ENCODE peak calls at places on chromosomes 3 and 15, in four cellular contexts. One of them, this sample, is unnamed.

GRCh38 chr15:70142322-70143191 is 44.8 kb upstream of the TLE3 start:
- DNase-seq in A549: no peak
- DNase-seq in PC-9: peak; percentile 70
- DNase-seq in pancreas: no peak
- DNase-seq in this sample: no peak

GRCh38 chr3:59436164-59436958 is 386.5 kb upstream of the CFAP20DC start:
- DNase-seq in A549: no peak
- DNase-seq in PC-9: no peak
- DNase-seq in pancreas: peak; percentile 11
- DNase-seq in this sample: no peak

GRCh38 chr3:48898383-48899234 is at the start of gene SLC25A20:
- DNase-seq in A549: peak; percentile 70
- DNase-seq in PC-9: peak; percentile 71
- DNase-seq in pancreas: peak; percentile 93
- DNase-seq in this sample: peak; percentile 66

GRCh38 chr3:108292905-108293328 is 3.4 kb upstream of the HHLA2 start:
- DNase-seq in A549: no peak
- DNase-seq in PC-9: no peak
- DNase-seq in pancreas: no peak
- DNase-seq in this sample: no peak

GRCh38 chr15:61659571-61660190 is 400.6 kb downstream of the VPS13C start:
- DNase-seq in A549: no peak
- DNase-seq in PC-9: no peak
- DNase-seq in pancreas: no peak
- DNase-seq in this sample: no peak

GRCh38 chr3:105402287-105402801 is 35.6 kb downstream of the ALCAM start:
- DNase-seq in A549: peak; percentile 38
- DNase-seq in PC-9: peak; percentile 93
- DNase-seq in pancreas: no peak
- DNase-seq in this sample: no peak

GRCh38 chr15:77985931-77986480 is 91.5 kb downstream of the TBC1D2B start:
- DNase-seq in A549: no peak
- DNase-seq in PC-9: no peak
- DNase-seq in pancreas: no peak
- DNase-seq in this sample: peak; percentile 44

GRCh38 chr3:88280326-88280725 is 130.6 kb downstream of the C3orf38 start:
- DNase-seq in A549: no peak
- DNase-seq in PC-9: no peak
- DNase-seq in pancreas: no peak
- DNase-seq in this sample: no peak

GRCh38 chr3:31170932-31171670 is 276.6 kb upstream of the GADL1 start:
- DNase-seq in A549: no peak
- DNase-seq in PC-9: peak; percentile 46
- DNase-seq in pancreas: no peak
- DNase-seq in this sample: no peak

DNA sequence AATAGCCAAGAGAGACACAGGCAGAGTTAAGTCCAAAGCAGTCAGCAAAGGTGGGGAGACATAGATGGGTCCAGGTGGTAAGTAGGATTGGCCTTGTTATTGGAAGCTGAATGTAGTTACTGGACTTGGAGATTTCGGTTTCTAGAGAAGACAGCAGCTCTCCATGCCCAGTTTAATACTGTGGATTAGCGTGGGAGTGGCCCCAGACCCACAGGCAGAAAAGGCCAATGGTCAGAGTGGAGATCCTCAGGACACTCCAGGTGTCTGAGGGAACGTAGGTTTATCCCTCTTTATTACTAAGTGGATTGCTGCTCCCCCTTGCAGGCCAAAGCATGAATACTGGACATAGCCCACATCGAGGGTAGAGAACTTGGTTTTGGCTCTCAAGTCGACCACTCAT is 225.4 kb upstream of the TPRG1 start:
- DNase-seq in A549: no peak
- DNase-seq in PC-9: no peak
- DNase-seq in pancreas: no peak
- DNase-seq in this sample: no peak
- H3K27ac ChIP-seq in A549: peak overlapping the region; percentile 93
- H3K27ac ChIP-seq in PC-9: no peak overlapping the region
- H3K27ac ChIP-seq in pancreas: no peak overlapping the region
- H3K27ac ChIP-seq in this sample: peak overlapping the region; percentile 99

DNA sequence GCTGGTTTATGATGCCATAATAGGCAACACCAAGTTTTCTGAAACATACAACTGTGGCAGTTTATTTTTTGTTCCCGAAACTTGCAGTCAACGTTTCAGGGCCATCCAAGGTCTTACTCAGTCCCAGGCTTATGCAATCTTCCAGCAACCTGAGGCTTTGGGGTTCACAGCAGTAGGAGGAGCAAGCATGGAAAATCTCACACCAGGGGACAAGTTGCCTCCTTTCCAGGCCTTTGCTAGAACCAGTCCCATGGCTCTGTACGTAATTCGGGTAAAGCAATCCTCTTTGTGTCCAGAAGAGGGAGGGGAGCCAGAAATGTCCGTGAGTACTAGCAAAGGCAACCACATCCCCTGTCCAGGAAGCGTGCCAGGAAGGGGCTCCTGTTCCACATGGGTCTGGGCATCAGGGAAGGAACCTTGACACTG is 4.7 kb upstream of the FAM240A start:
- DNase-seq in A549: no peak
- DNase-seq in PC-9: no peak
- DNase-seq in pancreas: no peak
- DNase-seq in this sample: no peak
- TF ChIP-seq CTCF in A549: no peak
- TF ChIP-seq CTCF in PC-9: no peak
- TF ChIP-seq CTCF in pancreas: no peak
- TF ChIP-seq CTCF in this sample: no peak

DNA sequence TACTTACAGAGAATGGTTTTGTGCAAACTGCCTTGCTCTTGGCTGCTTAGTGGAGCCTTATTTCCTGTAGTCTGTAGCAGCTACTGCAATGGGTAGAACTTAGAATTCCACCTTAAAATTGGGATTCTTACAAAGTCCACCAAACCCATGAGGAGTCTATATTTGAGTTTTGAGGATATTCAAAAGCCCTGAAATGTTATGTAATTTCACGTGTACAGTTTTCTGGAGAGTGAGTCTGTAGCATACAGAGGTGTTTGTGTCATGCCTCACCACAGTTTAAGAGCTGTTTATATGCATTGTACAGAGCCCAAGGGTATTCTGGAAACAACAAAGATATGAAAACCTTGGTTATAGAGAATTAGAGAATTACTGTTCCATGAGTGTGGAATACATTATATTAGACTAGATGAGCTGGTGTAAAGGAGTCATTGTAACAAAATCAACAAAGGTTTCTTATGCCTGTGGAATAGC is 114.4 kb downstream of the MBNL1 start:
- DNase-seq in A549: no peak
- DNase-seq in PC-9: no peak
- DNase-seq in pancreas: no peak
- DNase-seq in this sample: no peak
- H3K4me3 ChIP-seq in A549: peak overlapping the region; percentile 35
- H3K4me3 ChIP-seq in PC-9: no peak overlapping the region
- H3K4me3 ChIP-seq in pancreas: no peak overlapping the region
- H3K4me3 ChIP-seq in this sample: peak overlapping the region; percentile 52

DNA sequence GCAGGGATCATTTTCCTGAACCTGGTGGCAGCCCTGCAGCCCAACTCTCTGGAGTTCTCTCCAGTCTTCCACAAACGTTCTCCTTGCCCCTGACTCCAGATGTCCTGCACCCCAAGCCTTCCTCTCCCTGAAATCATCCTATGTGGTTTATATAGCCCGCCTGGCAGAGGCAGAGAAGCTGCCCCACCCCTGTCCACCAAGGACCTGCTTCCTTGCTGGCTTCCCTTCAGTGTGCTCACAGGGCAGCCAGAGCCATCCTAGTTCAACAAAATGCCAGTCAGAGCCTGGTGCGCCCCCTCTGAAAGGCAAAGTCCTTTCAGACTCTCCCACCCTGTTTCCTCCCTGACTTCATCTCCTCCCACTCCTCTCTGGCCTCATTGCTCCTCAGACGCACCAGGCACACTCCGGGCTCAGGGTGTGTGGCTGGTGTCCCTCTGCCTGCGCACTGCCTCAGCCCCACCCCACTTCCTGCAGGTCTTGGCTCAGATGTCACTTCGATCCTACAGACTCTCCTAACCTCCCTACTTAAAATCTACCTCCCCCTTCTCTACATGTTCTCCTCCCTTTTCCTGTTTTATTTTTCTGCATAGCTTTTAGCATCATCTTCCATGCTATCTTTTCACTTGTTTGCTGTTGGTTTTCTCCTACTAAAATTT is 5.9 kb downstream of the KBTBD13 start:
- DNase-seq in A549: no peak
- DNase-seq in PC-9: no peak
- DNase-seq in pancreas: no peak
- DNase-seq in this sample: no peak
- H3K27ac ChIP-seq in A549: no peak overlapping the region
- H3K27ac ChIP-seq in PC-9: no peak overlapping the region
- H3K27ac ChIP-seq in pancreas: no peak overlapping the region
- H3K27ac ChIP-seq in this sample: no peak overlapping the region

DNA sequence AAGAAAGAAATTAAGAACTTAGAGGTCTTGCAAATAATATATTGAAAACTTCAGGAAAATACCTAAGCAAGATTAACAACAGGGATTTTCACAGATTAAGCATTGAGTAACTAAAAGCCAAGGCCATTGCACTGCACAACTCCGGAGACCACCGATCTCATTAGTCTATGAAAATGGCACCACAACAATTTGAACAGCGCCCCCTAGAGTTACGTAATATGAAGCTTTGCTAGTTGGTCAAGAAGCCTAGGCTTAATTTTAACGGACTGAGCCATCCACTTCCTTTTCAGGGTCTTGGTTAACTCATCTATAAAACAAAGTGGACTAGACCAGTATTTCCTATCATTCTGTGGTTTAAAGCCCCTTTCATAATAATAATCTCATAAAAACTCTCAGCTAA is 24.8 kb downstream of the TMEM212 start:
- DNase-seq in A549: no peak
- DNase-seq in PC-9: no peak
- DNase-seq in pancreas: no peak
- DNase-seq in this sample: no peak
- TF ChIP-seq CTCF in A549: peak; percentile 32
- TF ChIP-seq CTCF in PC-9: peak; percentile 72
- TF ChIP-seq CTCF in pancreas: no peak
- TF ChIP-seq CTCF in this sample: no peak

DNA sequence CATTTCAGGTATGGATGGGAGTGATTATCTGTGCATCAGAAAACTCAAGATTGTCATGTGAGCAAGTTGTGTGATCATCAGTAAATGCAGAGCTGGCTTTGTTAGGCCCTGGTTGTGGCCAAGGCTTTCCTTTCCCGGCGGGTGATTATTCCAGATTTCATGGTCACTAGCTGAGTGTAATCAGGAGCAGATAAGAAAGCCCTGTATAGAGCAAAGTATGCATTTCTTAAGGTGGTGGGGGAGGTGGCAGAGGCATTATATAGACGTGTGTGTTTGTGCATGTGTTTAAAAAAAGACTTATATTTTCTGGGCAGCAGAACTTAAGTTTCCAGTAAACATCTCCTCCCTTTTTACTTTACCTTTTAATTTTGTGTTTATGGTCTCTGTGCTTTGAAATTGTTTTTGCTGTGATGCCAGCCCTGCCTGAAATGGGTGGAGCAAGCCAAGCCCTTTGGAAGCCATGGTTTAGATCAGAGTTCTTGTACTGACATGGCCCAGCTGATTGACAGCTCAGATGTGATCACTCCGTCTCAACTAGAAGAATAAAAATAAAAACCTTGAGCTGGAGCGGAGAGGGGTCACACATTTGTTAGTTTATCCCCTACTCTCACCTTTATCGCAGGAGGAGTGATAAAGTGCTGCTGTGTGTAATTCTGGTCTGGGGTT is 22.2 kb downstream of the SMAD3 start:
- DNase-seq in A549: no peak
- DNase-seq in PC-9: no peak
- DNase-seq in pancreas: no peak
- DNase-seq in this sample: no peak
- H3K4me3 ChIP-seq in A549: no peak overlapping the region
- H3K4me3 ChIP-seq in PC-9: no peak overlapping the region
- H3K4me3 ChIP-seq in pancreas: no peak overlapping the region
- H3K4me3 ChIP-seq in this sample: no peak overlapping the region

This sample was measured in breast epithelium.